ENCODE peak calls at places on chromosomes 12 and 14, in four cellular contexts. E is ACHN, S is occipital lobe, J is endothelial cell. O is an unnamed sample.

GRCh38 chr14:58805605-58806358 is 168.0 kb downstream of the DACT1 start:
- DNase-seq in E (no peak), S (no peak), J (no peak), O (no peak)

GRCh38 chr12:132804426-132804861 is 24.2 kb downstream of the GOLGA3 start:
- DNase-seq in E (no peak), S (no peak), J (no peak), O (no peak)

GRCh38 chr14:100867631-100868315 is 35.7 kb downstream of the RTL1 start:
- DNase-seq in E (no peak), S (no peak), J (no peak), O (no peak)

GRCh38 chr14:102344485-102344884 is 18.2 kb downstream of the CINP start:
- DNase-seq in E (no peak), S (peak), J (no peak), O (peak)

GRCh38 chr14:75306917-75307699 is 28.5 kb downstream of the FOS start:
- DNase-seq in E (no peak), S (no peak), J (no peak), O (no peak)

GRCh38 chr14:54866588-54866987 is 36.0 kb downstream of the GCH1 start:
- DNase-seq in E (no peak), S (no peak), J (no peak), O (no peak)

GRCh38 chr12:46657416-46658411 is 168.1 kb downstream of the SLC38A4 start:
- DNase-seq in E (no peak), S (no peak), J (no peak), O (no peak)

GRCh38 chr14:72822946-72823611 is 70.8 kb downstream of the DPF3 start:
- DNase-seq in E (no peak), S (no peak), J (no peak), O (no peak)

GRCh38 chr12:81347404-81347803 is 269.5 kb downstream of the ACSS3 start:
- DNase-seq in E (no peak), S (no peak), J (no peak), O (no peak)

GRCh38 chr14:101496779-101497420 is 64.4 kb upstream of the DIO3 start:
- DNase-seq in E (no peak), S (no peak), J (no peak), O (no peak)

GRCh38 chr14:31696378-31696777 is 135.2 kb downstream of the NUBPL start:
- DNase-seq in E (no peak), S (no peak), J (no peak), O (no peak)

GRCh38 chr12:124745891-124746570 is 117.6 kb downstream of the SCARB1 start:
- DNase-seq in E (peak), S (peak), J (peak), O (peak)

GRCh38 chr14:80523518-80524117 is 312.3 kb upstream of the DIO2 start:
- DNase-seq in E (no peak), S (no peak), J (no peak), O (no peak)

GRCh38 chr12:75613981-75614380 is 102.6 kb upstream of the KRR1 start:
- DNase-seq in E (no peak), S (no peak), J (no peak), O (no peak)

O was measured in amygdala.